ENCODE peak calls at places on chromosome X, in four cellular contexts. Z is SK-N-SH, E is GM20000, J is AG09319. Q is an unnamed sample.

GRCh38 chrX:129831486-129831885 is 12.2 kb downstream of the ZDHHC9 start:
- DNase-seq in Z (no peak), E (no peak), J (no peak), Q (no peak)

GRCh38 chrX:131704136-131704695 is 160.3 kb downstream of the OR13H1 start:
- DNase-seq in Z (peak), E (no peak), J (peak), Q (no peak)

GRCh38 chrX:31658360-31658759 is 586.5 kb upstream of the FTHL17 start:
- DNase-seq in Z (peak), E (peak), J (no peak), Q (no peak)

GRCh38 chrX:120286733-120287512 is 24.3 kb downstream of the TMEM255A start:
- DNase-seq in Z (no peak), E (no peak), J (no peak), Q (no peak)

GRCh38 chrX:116318672-116319071 is 117.7 kb upstream of the SLC6A14 start:
- DNase-seq in Z (no peak), E (no peak), J (no peak), Q (no peak)

GRCh38 chrX:41236629-41237028 is 97.3 kb upstream of the DDX3X start:
- DNase-seq in Z (no peak), E (peak), J (no peak), Q (no peak)

GRCh38 chrX:134004038-134004437 is 18.6 kb upstream of the GPC3 start:
- DNase-seq in Z (no peak), E (no peak), J (no peak), Q (no peak)

GRCh38 chrX:41923925-41924693 is 755 bp upstream of the CASK start:
- DNase-seq in Z (peak), E (peak), J (no peak), Q (no peak)

GRCh38 chrX:9522756-9523155 is 57.9 kb downstream of the TBL1X start:
- DNase-seq in Z (no peak), E (no peak), J (no peak), Q (no peak)

GRCh38 chrX:42615161-42615563 is 162.8 kb downstream of the PPP1R2C start:
- DNase-seq in Z (no peak), E (no peak), J (no peak), Q (no peak)

GRCh38 chrX:109890910-109891502 is 111.9 kb upstream of the TMEM164 start:
- DNase-seq in Z (peak), E (peak), J (no peak), Q (peak)

GRCh38 chrX:151177141-151178027 is 1.0 kb downstream of the GPR50 start:
- DNase-seq in Z (no peak), E (no peak), J (no peak), Q (peak)

GRCh38 chrX:136063340-136064079 is 78.3 kb downstream of the SLC9A6 start:
- DNase-seq in Z (no peak), E (no peak), J (no peak), Q (no peak)

GRCh38 chrX:41419082-41419481 is 28.1 kb upstream of the NYX start:
- DNase-seq in Z (no peak), E (no peak), J (no peak), Q (no peak)

GRCh38 chrX:46262299-46262698 is 282.9 kb downstream of the ZNF674 start:
- DNase-seq in Z (no peak), E (no peak), J (no peak), Q (no peak)

GRCh38 chrX:38654302-38654701 is 93.0 kb downstream of the TSPAN7 start:
- DNase-seq in Z (peak), E (no peak), J (no peak), Q (no peak)

GRCh38 chrX:16873106-16873505 is 2.9 kb upstream of the RBBP7 start:
- DNase-seq in Z (no peak), E (no peak), J (no peak), Q (no peak)

GRCh38 chrX:41518127-41518840 is 71.1 kb downstream of the NYX start:
- DNase-seq in Z (no peak), E (no peak), J (no peak), Q (no peak)

GRCh38 chrX:134673123-134673522 is 14.9 kb upstream of the PLAC1 start:
- DNase-seq in Z (no peak), E (no peak), J (no peak), Q (no peak)

GRCh38 chrX:17923546-17923945 is 62.4 kb upstream of the RAI2 start:
- DNase-seq in Z (peak), E (no peak), J (no peak), Q (no peak)

GRCh38 chrX:74383611-74384010 is 37.7 kb upstream of the SLC16A2 start:
- DNase-seq in Z (peak), E (peak), J (peak), Q (no peak)

GRCh38 chrX:17030580-17031285 is 84.3 kb downstream of the REPS2 start:
- DNase-seq in Z (no peak), E (no peak), J (peak), Q (no peak)

GRCh38 chrX:70452143-70452733 is 7.6 kb downstream of the DLG3 start:
- DNase-seq in Z (peak), E (peak), J (no peak), Q (no peak)

GRCh38 chrX:72046447-72046846 is 85.3 kb downstream of the RTL5 start:
- DNase-seq in Z (peak), E (no peak), J (no peak), Q (no peak)

GRCh38 chrX:139286342-139286741 is 244.2 kb upstream of the F9 start:
- DNase-seq in Z (no peak), E (no peak), J (no peak), Q (no peak)

GRCh38 chrX:8731579-8732395 is at the start of gene ANOS1:
- DNase-seq in Z (peak), E (no peak), J (no peak), Q (no peak)

GRCh38 chrX:12011075-12011474 is 127.2 kb upstream of the FRMPD4 start:
- DNase-seq in Z (no peak), E (no peak), J (no peak), Q (no peak)

GRCh38 chrX:132480581-132481203 is 8.1 kb downstream of the MBNL3 start:
- DNase-seq in Z (no peak), E (peak), J (peak), Q (no peak)

GRCh38 chrX:50088645-50089044 is 112.2 kb downstream of the AKAP4 start:
- DNase-seq in Z (no peak), E (no peak), J (no peak), Q (no peak)

GRCh38 chrX:152445926-152446325 is 5.2 kb downstream of the GABRA3 start:
- DNase-seq in Z (no peak), E (no peak), J (no peak), Q (no peak)

GRCh38 chrX:134712272-134712671 is 54.0 kb upstream of the PLAC1 start:
- DNase-seq in Z (no peak), E (peak), J (no peak), Q (no peak)

GRCh38 chrX:44020693-44021092 is 47.5 kb upstream of the NDP start:
- DNase-seq in Z (no peak), E (no peak), J (no peak), Q (no peak)

GRCh38 chrX:154019061-154019621 is 561 bp downstream of the IRAK1 start:
- DNase-seq in Z (peak), E (peak), J (no peak), Q (no peak)

GRCh38 chrX:154020500-154021115 is 906 bp upstream of the IRAK1 start:
- DNase-seq in Z (no peak), E (no peak), J (no peak), Q (no peak)

GRCh38 chrX:154021131-154021611 is 1.5 kb upstream of the IRAK1 start:
- DNase-seq in Z (no peak), E (peak), J (no peak), Q (no peak)

GRCh38 chrX:154018518-154019060 is 1.1 kb downstream of the IRAK1 start:
- DNase-seq in Z (peak), E (no peak), J (no peak), Q (no peak)

DNA sequence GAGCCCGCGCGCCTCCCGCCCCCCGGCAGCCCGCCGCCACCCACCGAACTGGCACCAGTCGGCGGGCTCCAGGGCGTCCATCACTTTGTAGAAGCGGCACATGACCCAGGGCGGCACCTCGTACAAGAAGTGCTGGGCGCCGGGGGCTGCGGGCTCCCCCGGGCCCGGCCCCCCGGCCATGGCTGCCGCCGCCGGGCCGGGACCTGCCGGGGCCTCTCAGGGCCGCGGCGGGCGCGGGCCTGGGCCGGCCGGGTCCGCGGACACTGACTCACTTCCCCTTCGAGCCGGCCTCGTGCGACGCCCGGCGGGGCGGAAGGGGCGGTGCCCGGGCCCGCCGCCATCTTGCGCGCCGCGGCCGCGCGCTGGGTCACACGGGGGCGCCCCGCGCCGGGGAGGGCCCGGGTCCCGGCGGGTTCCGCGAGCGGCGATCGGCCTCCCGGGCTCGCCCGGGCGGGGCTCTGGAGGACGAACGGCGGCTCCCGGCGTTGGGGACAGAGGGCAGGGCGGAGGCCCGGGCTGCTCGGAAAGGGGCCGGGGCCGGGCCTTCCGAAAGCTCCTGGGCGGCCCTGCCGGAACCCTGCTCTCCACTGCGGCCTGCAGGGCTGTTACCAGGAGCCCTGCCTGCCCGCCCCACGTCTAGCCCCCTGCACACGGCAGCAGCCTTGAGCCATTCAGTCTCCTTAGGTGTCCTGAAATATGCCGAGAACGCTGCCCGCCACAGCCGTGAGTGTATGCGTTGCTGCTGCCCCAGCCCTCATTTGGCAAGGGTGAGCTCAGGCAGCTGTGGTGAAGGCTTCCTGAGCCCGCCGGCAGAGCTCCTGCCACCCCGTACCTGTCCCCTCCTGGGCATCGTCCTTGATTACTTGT is at the start of gene IRAK1:
- DNase-seq in Z (peak), E (peak), J (no peak), Q (no peak)
- TF ChIP-seq CTCF in Z (no peak), E (no peak), J (no peak), Q (no peak)

GRCh38 chrX:13778916-13779315 is 38.0 kb downstream of the GPM6B start:
- DNase-seq in Z (no peak), E (no peak), J (peak), Q (no peak)
- TF ChIP-seq CTCF in Z (no peak), E (no peak), J (no peak), Q (no peak)

GRCh38 chrX:148156986-148157385 is 175.8 kb downstream of the FMR1NB start:
- DNase-seq in Z (no peak), E (no peak), J (no peak), Q (no peak)
- TF ChIP-seq CTCF in Z (no peak), E (no peak), J (no peak), Q (no peak)

DNA sequence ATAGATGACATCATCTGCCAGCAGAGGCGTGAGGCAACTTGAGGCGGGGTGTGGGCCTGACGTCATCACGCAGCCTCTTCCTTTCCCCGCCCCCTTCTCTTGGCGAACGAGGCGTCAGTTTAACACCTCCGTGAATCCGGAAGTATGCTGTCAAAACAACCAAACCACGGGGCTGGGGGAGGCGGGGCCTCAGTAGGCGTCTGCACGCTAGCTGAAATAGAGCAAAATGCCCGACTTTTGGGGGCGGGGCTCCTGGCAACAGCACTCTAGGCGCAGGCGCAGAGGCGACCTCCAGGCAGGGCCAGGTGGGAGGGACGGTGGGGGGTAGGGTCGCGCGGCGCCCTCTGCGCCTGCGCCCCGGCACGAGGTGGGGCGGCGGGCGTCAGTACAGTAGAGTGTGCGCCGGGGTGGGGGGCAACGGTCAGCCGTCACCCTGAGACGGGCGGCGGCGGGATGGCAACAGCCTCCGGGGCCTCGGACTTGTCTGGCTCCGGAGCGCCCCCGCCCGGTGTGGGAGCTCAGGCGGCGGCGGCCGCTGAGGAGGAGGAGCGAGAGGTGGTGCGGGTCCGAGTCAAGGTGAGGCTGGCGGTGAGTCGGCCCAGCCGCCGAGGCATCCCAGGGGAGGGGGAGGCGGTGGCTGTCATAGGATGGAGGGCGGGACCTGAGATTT is at the start of gene TBC1D25:
- DNase-seq in Z (peak), E (peak), J (peak), Q (peak)
- TF ChIP-seq CTCF in Z (peak), E (peak), J (peak), Q (peak)

DNA sequence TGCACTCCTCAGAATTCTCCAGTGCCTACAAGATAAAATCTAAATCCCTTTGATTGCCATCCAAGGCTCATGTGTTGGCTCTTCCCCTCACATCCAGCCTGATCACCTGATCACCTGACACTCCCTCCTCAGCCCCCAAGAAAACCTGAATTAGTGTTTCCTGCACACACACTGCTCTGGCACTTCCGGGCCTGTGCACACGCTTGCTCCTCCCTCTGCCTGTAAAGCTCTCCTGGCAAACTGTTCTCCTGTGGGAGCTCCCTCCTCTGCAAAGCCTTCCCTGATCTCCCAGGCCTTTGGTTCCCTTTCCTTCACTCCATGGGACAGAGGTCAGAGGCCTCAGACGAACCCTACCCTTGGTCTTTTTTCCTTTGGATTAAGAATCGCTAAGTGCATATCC is 19.9 kb downstream of the PHKA2 start:
- DNase-seq in Z (no peak), E (no peak), J (no peak), Q (no peak)
- TF ChIP-seq CTCF in Z (no peak), E (no peak), J (no peak), Q (no peak)

DNA sequence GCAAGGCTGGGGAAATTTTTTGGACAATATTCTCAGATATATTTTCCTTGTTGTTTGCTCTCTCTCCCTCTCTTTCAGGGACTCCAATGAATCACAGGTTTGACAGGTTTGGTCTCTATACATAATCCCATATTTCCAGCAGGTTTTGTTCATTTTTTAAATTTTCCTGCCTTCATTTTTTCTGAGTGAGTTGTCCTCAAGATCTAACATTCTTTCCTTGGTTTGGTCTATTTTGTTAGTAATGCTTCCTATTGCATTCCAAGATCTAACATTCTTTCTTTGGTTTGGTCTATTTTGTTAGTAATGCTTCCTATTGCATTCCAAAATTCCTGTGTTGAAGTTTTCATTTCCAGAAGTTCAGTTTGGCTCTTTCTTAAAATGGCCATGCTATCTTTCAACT is 45.3 kb upstream of the ZMAT1 start:
- DNase-seq in Z (no peak), E (no peak), J (no peak), Q (no peak)
- TF ChIP-seq CTCF in Z (no peak), E (no peak), J (no peak), Q (no peak)

GRCh38 chrX:24158881-24159280 is 9.4 kb downstream of the ZFX start:
- DNase-seq in Z (no peak), E (no peak), J (no peak), Q (no peak)
- TF ChIP-seq CTCF in Z (no peak), E (no peak), J (no peak), Q (no peak)

Q was measured in osteocyte.